ENCODE peak calls at places on chromosomes 12 and 14, in four cellular contexts. Q, D, I and C are unnamed samples. For H3K36me3, the result is how much of the 10 kb centered on the place peaks cover.

GRCh38 chr12:132718644-132719043 is 8.0 kb downstream of the PGAM5 start:
- DNase-seq in Q (no peak), D (no peak), I (no peak), C (no peak)

GRCh38 chr12:46963977-46964376 is 115.4 kb upstream of the PCED1B start:
- DNase-seq in Q (no peak), D (no peak), I (no peak), C (peak)

GRCh38 chr14:90760591-90761316 is 55.5 kb downstream of the TTC7B start:
- DNase-seq in Q (peak), D (no peak), I (no peak), C (peak)

GRCh38 chr12:2682301-2683282 is 112.2 kb upstream of the FKBP4 start:
- DNase-seq in Q (peak), D (no peak), I (no peak), C (peak)

GRCh38 chr14:103281496-103282231 is 52.4 kb upstream of the EIF5 start:
- DNase-seq in Q (peak), D (no peak), I (no peak), C (peak)

GRCh38 chr12:39906237-39906636 is 199.6 kb downstream of the SLC2A13 start:
- DNase-seq in Q (no peak), D (no peak), I (no peak), C (no peak)

GRCh38 chr14:22791302-22791701 is 23.9 kb downstream of the SLC7A7 start:
- DNase-seq in Q (peak), D (no peak), I (no peak), C (no peak)

GRCh38 chr12:121762269-121762668 is 31.2 kb downstream of the RHOF start:
- DNase-seq in Q (peak), D (no peak), I (no peak), C (no peak)

GRCh38 chr14:94571950-94572349 is 9.3 kb upstream of the SERPINA5 start:
- DNase-seq in Q (peak), D (no peak), I (no peak), C (peak)

GRCh38 chr12:45599196-45599595 is 130.3 kb upstream of the ARID2 start:
- DNase-seq in Q (no peak), D (no peak), I (no peak), C (no peak)

GRCh38 chr12:108332791-108333382 is 6.2 kb downstream of the CMKLR1 start:
- DNase-seq in Q (no peak), D (no peak), I (no peak), C (peak)

GRCh38 chr14:75985618-75986438 is at the start of gene IFT43:
- DNase-seq in Q (peak), D (no peak), I (peak), C (peak)

GRCh38 chr14:102731101-102731870 is 46.0 kb upstream of the TRAF3 start:
- DNase-seq in Q (no peak), D (no peak), I (no peak), C (no peak)

GRCh38 chr12:52838871-52839446 is 4.8 kb upstream of the KRT79 start:
- DNase-seq in Q (no peak), D (no peak), I (no peak), C (no peak)

GRCh38 chr12:64450711-64451486 is 1.0 kb upstream of the TBK1 start:
- DNase-seq in Q (peak), D (no peak), I (no peak), C (peak)

GRCh38 chr12:91133871-91134270 is 22.6 kb upstream of the LUM start:
- DNase-seq in Q (peak), D (no peak), I (no peak), C (no peak)

GRCh38 chr14:37464192-37464858 is 130.7 kb downstream of the FOXA1 start:
- DNase-seq in Q (no peak), D (no peak), I (no peak), C (no peak)

GRCh38 chr12:96078281-96078761 is 42.9 kb upstream of the LTA4H start:
- DNase-seq in Q (peak), D (no peak), I (no peak), C (peak)

GRCh38 chr14:71165121-71165574 is 257.9 kb downstream of the PCNX1 start:
- DNase-seq in Q (peak), D (no peak), I (no peak), C (no peak)

GRCh38 chr14:86858591-86858990 is 1134.4 kb downstream of the GALC start:
- DNase-seq in Q (no peak), D (no peak), I (no peak), C (no peak)

DNA sequence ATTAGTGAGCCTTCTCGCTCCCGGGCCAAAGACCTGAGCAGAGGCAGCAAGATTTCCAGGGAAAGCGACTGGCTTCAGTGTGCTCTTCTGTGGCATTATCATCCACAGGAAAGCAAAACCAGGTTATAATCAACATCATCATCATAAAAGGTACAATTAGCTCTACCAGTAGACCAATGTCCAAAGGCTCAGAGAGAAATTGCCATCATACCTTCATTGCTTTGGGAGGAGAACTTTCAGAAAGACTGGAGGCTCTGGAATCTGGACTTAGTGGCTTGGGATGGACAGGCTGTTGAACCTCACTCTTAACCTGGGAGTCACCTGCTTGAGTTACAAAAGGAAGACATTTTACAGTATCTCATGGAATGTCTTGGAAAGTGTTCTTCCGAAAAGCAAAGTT is 25.1 kb upstream of the CERS5 start:
- DNase-seq in Q (no peak), D (no peak), I (no peak), C (no peak)
- H3K36me3 ChIP-seq in Q (under half), D (under half), I (under half), C (under half)

GRCh38 chr14:59406454-59407245 is 58.5 kb downstream of the GPR135 start:
- DNase-seq in Q (peak), D (no peak), I (no peak), C (peak)

DNA sequence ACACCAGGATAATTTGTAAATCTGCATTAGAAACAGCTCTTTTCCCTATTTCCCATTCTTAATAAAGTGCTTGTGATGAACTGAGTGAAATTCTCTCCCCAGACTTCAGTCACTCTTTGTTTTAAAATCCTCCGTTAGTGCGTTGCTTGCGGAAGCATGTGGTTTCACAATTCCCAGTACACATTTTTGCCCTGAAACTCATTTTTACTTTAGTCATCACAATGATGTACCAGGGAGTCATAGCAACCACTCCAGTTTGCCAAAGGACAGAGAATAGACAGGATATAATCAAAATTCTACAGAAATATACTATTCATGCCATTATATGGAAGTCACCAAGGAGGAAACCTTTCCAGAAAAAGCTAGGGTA is 57.9 kb downstream of the GPR135 start:
- DNase-seq in Q (peak), D (no peak), I (no peak), C (peak)
- TF ChIP-seq FOS in Q (peak), D (no peak), I (no peak), C (no peak)

DNA sequence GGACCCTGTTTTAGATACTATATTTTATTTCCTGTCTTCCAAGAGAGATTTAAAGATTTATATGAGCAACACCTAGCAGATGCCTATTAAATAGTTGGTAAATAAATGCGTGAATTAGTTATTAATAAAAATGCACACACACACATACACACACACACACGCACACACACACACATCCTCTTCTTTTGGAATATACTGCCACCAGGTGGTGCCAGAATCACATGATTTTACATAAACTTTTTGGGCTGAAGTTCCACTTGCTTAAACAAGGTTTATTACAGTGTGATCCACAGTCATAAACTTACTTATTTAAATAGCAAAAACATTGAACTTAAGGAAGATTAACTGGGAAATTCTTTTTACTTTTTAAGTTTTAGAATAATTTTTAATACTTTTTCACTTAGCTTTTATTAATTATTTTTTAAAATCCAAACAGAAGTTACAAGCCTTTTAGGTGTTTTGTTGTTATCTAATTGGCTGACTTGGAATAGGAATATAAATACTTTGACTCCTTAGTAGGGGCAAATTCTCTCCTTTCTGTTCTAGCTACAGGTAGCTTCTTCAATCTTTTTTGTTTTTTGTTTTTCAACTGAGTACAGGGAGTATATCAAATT is 17.5 kb downstream of the RAD51B start:
- DNase-seq in Q (peak), D (peak), I (peak), C (peak)
- H3K36me3 ChIP-seq in Q (under half), D (under half), I (under half), C (under half)

DNA sequence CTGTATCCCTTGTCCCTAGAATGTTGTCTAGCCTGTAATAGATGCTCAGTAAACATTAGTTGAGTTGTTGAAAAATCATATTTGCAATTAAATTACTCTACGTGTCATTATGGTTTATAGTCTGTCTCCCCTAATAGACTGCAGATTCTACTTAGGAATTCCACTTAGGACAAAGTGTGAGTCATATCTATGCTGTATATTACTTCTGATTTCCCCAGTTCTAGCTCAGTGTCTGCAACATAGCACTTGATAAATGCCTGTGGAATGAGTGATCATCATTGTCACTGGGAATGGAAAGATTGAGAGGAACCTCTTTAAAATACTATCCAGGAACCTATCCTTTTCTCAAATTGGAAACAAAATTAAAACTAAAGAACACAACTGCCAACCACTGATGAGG is 99.3 kb downstream of the TBX5 start:
- DNase-seq in Q (peak), D (no peak), I (no peak), C (no peak)
- TF ChIP-seq FOS in Q (peak), D (no peak), I (no peak), C (no peak)

DNA sequence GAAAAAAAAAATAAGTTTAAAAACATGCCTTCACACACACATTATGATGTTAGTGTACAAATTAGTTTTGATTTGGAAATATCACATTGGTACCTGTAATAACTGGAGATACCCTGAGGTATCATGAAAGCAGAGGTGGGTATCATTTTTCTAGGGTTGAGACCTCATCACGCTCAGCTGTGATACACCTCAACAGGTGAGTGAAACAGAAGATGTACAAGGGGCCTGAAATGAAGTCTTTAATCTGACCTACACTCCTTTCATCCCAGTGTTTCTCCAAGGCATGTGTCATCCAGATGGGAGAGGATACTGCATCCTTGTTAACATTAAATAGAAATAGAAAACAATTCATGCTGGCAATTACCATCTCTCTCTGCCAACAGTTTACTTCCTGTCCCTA is 7.4 kb downstream of the BMP4 start:
- DNase-seq in Q (no peak), D (no peak), I (no peak), C (no peak)
- H3K36me3 ChIP-seq in Q (under half), D (under half), I (under half), C (under half)

DNA sequence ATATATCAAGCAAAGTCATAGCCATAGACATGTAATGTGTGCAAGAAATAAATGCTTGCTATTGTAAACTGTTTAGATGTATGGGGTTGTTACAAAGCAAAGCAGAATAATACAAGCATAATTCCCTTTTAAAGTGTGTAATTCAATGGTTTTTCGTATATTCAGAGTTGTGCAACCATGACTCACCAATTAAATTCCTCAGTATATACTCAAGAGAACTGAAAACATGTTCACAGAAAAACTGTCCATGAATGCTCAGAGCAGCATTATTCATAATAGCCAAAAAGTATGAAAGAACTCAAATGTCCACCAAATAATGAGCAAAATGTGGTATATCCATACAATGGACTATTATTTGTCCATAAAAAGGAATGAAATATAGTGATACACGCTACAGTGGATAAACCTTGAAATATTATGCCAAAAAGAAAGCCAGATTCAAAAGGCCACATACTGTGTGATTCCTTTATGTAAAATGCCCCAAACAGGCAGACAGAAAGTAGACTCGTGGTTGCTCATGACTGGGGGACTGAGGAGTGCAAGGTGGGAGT is 9.3 kb downstream of the GXYLT1 start:
- DNase-seq in Q (peak), D (no peak), I (no peak), C (no peak)
- TF ChIP-seq FOS in Q (peak), D (no peak), I (no peak), C (peak)

GRCh38 chr14:39186941-39187525 is 12.0 kb downstream of the PNN start:
- DNase-seq in Q (no peak), D (no peak), I (no peak), C (no peak)

GRCh38 chr14:39181693-39182047 is 6.6 kb downstream of the PNN start:
- DNase-seq in Q (no peak), D (no peak), I (no peak), C (no peak)

GRCh38 chr14:39185256-39186049 is 10.4 kb downstream of the PNN start:
- DNase-seq in Q (no peak), D (no peak), I (no peak), C (no peak)

GRCh38 chr14:39182770-39183684 is 8.0 kb downstream of the PNN start:
- DNase-seq in Q (no peak), D (no peak), I (no peak), C (no peak)

DNA sequence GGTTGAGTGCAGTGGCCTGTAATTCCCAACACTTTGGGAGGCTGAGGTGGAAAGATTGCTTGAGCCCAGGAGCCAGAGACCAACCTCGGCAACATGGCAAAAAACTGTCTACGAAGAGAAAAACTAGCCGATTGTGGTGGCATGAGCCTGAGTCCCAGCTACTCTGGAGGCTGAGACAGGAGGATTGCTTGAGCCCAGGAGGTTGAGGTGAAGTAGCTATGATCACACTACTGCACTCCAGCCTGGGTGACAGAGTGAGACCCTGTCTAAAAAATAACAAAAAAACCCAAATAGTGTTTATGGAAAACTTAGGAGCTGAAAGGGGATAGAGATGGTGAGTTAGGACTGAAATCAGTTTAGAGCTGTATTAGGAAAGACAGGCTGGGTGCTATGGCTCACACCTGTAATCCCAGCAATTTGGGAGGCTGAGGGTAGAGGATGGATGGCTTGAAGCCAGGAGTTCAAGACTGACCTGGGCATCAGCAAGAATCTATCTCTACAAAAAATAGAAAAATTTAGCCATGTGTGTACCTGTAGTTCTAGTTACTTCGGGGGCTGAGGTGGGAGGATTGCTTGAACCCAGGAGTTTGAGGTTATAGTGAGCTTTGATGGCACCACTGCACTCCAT is 9.7 kb downstream of the PNN start:
- DNase-seq in Q (no peak), D (no peak), I (no peak), C (no peak)
- H3K36me3 ChIP-seq in Q (under half), D (under half), I (under half), C (under half)

GRCh38 chr14:101199028-101199770 is 295.7 kb upstream of the RTL1 start:
- DNase-seq in Q (no peak), D (no peak), I (no peak), C (no peak)

GRCh38 chr14:101202627-101203404 is 299.3 kb upstream of the RTL1 start:
- DNase-seq in Q (no peak), D (no peak), I (no peak), C (no peak)

GRCh38 chr14:101200650-101201516 is 297.4 kb upstream of the RTL1 start:
- DNase-seq in Q (no peak), D (no peak), I (no peak), C (no peak)

GRCh38 chr14:101200008-101200649 is 296.6 kb upstream of the RTL1 start:
- DNase-seq in Q (no peak), D (no peak), I (no peak), C (no peak)

GRCh38 chr14:101201535-101202125 is 298.1 kb upstream of the RTL1 start:
- DNase-seq in Q (no peak), D (no peak), I (no peak), C (no peak)
- TF ChIP-seq FOS in Q (no peak), D (no peak), I (no peak), C (no peak)